ENCODE peak calls at places on chromosomes 5 and 9, in four cellular contexts. One of them, this sample, is unnamed.

GRCh38 chr5:118405650-118406061 is 582.7 kb downstream of the DTWD2 start:
- DNase-seq in breast epithelium: no peak
- DNase-seq in uterus: no peak
- DNase-seq in brain microvascular endothelial cell: peak; percentile 0
- DNase-seq in this sample: no peak

GRCh38 chr5:94024101-94024500 is 282.7 kb upstream of the POU5F2 start:
- DNase-seq in uterus: no peak
- DNase-seq in brain microvascular endothelial cell: no peak
- DNase-seq in breast epithelium: no peak
- DNase-seq in this sample: no peak

GRCh38 chr5:65809817-65810531 is 88.0 kb downstream of the NLN start:
- DNase-seq in brain microvascular endothelial cell: peak; percentile 46
- DNase-seq in breast epithelium: no peak
- DNase-seq in uterus: peak; percentile 56
- DNase-seq in this sample: no peak

GRCh38 chr5:169581580-169582227 is 1.9 kb upstream of the SPDL1 start:
- DNase-seq in breast epithelium: no peak
- DNase-seq in uterus: peak; percentile 65
- DNase-seq in brain microvascular endothelial cell: peak; percentile 73
- DNase-seq in this sample: no peak

GRCh38 chr5:175743676-175744210 is 85.9 kb downstream of the HRH2 start:
- DNase-seq in uterus: no peak
- DNase-seq in breast epithelium: no peak
- DNase-seq in brain microvascular endothelial cell: peak; percentile 4
- DNase-seq in this sample: no peak

GRCh38 chr5:92492908-92493307 is 1088.1 kb downstream of the NR2F1-AS1 start:
- DNase-seq in breast epithelium: no peak
- DNase-seq in uterus: no peak
- DNase-seq in brain microvascular endothelial cell: no peak
- DNase-seq in this sample: no peak

GRCh38 chr5:146924132-146924531 is 45.6 kb upstream of the PPP2R2B start:
- DNase-seq in uterus: no peak
- DNase-seq in breast epithelium: no peak
- DNase-seq in brain microvascular endothelial cell: no peak
- DNase-seq in this sample: no peak

GRCh38 chr5:61409568-61409967 is 77.5 kb downstream of the ZSWIM6 start:
- DNase-seq in uterus: no peak
- DNase-seq in brain microvascular endothelial cell: peak; percentile 85
- DNase-seq in breast epithelium: no peak
- DNase-seq in this sample: no peak

GRCh38 chr9:134386951-134387831 is 60.9 kb downstream of the RXRA start:
- DNase-seq in brain microvascular endothelial cell: no peak
- DNase-seq in breast epithelium: peak; percentile 89
- DNase-seq in uterus: no peak
- DNase-seq in this sample: no peak

GRCh38 chr5:73450672-73451217 is 2.2 kb upstream of the FOXD1 start:
- DNase-seq in uterus: no peak
- DNase-seq in breast epithelium: no peak
- DNase-seq in brain microvascular endothelial cell: no peak
- DNase-seq in this sample: no peak

GRCh38 chr9:22415941-22416691 is 30.5 kb upstream of the DMRTA1 start:
- DNase-seq in brain microvascular endothelial cell: no peak
- DNase-seq in uterus: no peak
- DNase-seq in breast epithelium: no peak
- DNase-seq in this sample: no peak

GRCh38 chr9:215631-216155 is 1.0 kb downstream of the DOCK8 start:
- DNase-seq in uterus: no peak
- DNase-seq in brain microvascular endothelial cell: no peak
- DNase-seq in breast epithelium: no peak
- DNase-seq in this sample: no peak

GRCh38 chr9:134376386-134377142 is 50.3 kb downstream of the RXRA start:
- DNase-seq in breast epithelium: no peak
- DNase-seq in brain microvascular endothelial cell: no peak
- DNase-seq in uterus: no peak
- DNase-seq in this sample: no peak

GRCh38 chr9:126421567-126422428 is 95.2 kb downstream of the MVB12B start:
- DNase-seq in breast epithelium: peak; percentile 45
- DNase-seq in brain microvascular endothelial cell: no peak
- DNase-seq in uterus: no peak
- DNase-seq in this sample: no peak

GRCh38 chr9:111873901-111874300 is 22.7 kb upstream of the UGCG start:
- DNase-seq in uterus: no peak
- DNase-seq in brain microvascular endothelial cell: no peak
- DNase-seq in breast epithelium: no peak
- DNase-seq in this sample: no peak

GRCh38 chr5:16596541-16596940 is 20.3 kb downstream of the RETREG1 start:
- DNase-seq in uterus: no peak
- DNase-seq in breast epithelium: peak; percentile 83
- DNase-seq in brain microvascular endothelial cell: peak; percentile 9
- DNase-seq in this sample: no peak

GRCh38 chr9:36866840-36867239 is 167.2 kb downstream of the PAX5 start:
- DNase-seq in brain microvascular endothelial cell: no peak
- DNase-seq in uterus: no peak
- DNase-seq in breast epithelium: no peak
- DNase-seq in this sample: no peak

GRCh38 chr9:16321461-16322119 is 548.9 kb downstream of the BNC2 start:
- DNase-seq in brain microvascular endothelial cell: no peak
- DNase-seq in uterus: no peak
- DNase-seq in breast epithelium: no peak
- DNase-seq in this sample: no peak

GRCh38 chr5:179318193-179318955 is 26.9 kb downstream of the ADAMTS2 start:
- DNase-seq in breast epithelium: no peak
- DNase-seq in uterus: no peak
- DNase-seq in brain microvascular endothelial cell: no peak
- DNase-seq in this sample: peak; percentile 58

GRCh38 chr9:121358747-121359146 is 11.3 kb downstream of the STOM start:
- DNase-seq in brain microvascular endothelial cell: no peak
- DNase-seq in uterus: no peak
- DNase-seq in breast epithelium: no peak
- DNase-seq in this sample: no peak

GRCh38 chr9:33163433-33164137 is 3.6 kb downstream of the B4GALT1 start:
- DNase-seq in breast epithelium: no peak
- DNase-seq in brain microvascular endothelial cell: no peak
- DNase-seq in uterus: no peak
- DNase-seq in this sample: no peak

GRCh38 chr9:130391863-130392262 is 52.9 kb upstream of the ASS1 start:
- DNase-seq in breast epithelium: no peak
- DNase-seq in brain microvascular endothelial cell: no peak
- DNase-seq in uterus: no peak
- DNase-seq in this sample: peak; percentile 48

GRCh38 chr9:752681-753200 is 88.8 kb upstream of the DMRT1 start:
- DNase-seq in brain microvascular endothelial cell: peak; percentile 30
- DNase-seq in uterus: no peak
- DNase-seq in breast epithelium: no peak
- DNase-seq in this sample: no peak

GRCh38 chr5:18113724-18114123 is 479.5 kb downstream of the TAF11L14 start:
- DNase-seq in breast epithelium: no peak
- DNase-seq in uterus: no peak
- DNase-seq in brain microvascular endothelial cell: peak; percentile 20
- DNase-seq in this sample: no peak

GRCh38 chr9:14618851-14619250 is 74.4 kb downstream of the ZDHHC21 start:
- DNase-seq in uterus: no peak
- DNase-seq in breast epithelium: no peak
- DNase-seq in brain microvascular endothelial cell: no peak
- DNase-seq in this sample: no peak

GRCh38 chr5:180159756-180160155 is 49.3 kb downstream of the RASGEF1C start:
- DNase-seq in brain microvascular endothelial cell: no peak
- DNase-seq in uterus: no peak
- DNase-seq in breast epithelium: peak; percentile 11
- DNase-seq in this sample: no peak

DNA sequence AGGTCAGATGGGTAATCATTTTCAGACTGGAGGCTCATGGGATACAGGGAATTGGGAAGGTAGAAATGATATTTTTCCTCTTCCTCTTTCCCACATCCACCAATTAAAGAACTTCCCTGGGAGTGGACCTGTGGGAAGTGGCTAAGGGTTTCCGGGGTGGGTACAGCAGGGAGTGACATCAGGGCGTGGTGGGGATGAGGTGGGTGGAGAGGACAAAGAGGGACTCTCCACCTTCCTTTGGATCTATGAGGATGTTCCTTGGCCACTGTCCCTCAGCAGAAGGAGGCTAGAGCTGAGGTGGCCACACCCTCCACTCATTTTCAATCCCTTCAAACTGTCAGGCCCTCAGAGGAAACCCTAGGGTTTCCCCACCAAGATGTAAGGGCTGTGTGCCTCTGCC is 54.7 kb downstream of the IRF1 start:
- DNase-seq in breast epithelium: no peak
- DNase-seq in brain microvascular endothelial cell: no peak
- DNase-seq in uterus: peak; percentile 4
- DNase-seq in this sample: no peak
- H3K27ac ChIP-seq in breast epithelium: no peak overlapping the region
- H3K27ac ChIP-seq in brain microvascular endothelial cell: no peak overlapping the region
- H3K27ac ChIP-seq in uterus: peak overlapping the region; percentile 29
- H3K27ac ChIP-seq in this sample: no peak overlapping the region

GRCh38 chr9:129338701-129339445 is 160.8 kb upstream of the IER5L start:
- DNase-seq in brain microvascular endothelial cell: peak; percentile 36
- DNase-seq in uterus: no peak
- DNase-seq in breast epithelium: peak; percentile 60
- DNase-seq in this sample: no peak

GRCh38 chr9:129336601-129337286 is 158.7 kb upstream of the IER5L start:
- DNase-seq in uterus: peak; percentile 56
- DNase-seq in brain microvascular endothelial cell: no peak
- DNase-seq in breast epithelium: peak; percentile 72
- DNase-seq in this sample: no peak

GRCh38 chr9:129336130-129336528 is 158.1 kb upstream of the IER5L start:
- DNase-seq in uterus: no peak
- DNase-seq in breast epithelium: no peak
- DNase-seq in brain microvascular endothelial cell: peak; percentile 44
- DNase-seq in this sample: no peak

GRCh38 chr9:129335456-129336129 is 157.5 kb upstream of the IER5L start:
- DNase-seq in brain microvascular endothelial cell: no peak
- DNase-seq in breast epithelium: peak; percentile 52
- DNase-seq in uterus: peak; percentile 55
- DNase-seq in this sample: no peak

GRCh38 chr9:129337287-129338140 is 159.5 kb upstream of the IER5L start:
- DNase-seq in brain microvascular endothelial cell: no peak
- DNase-seq in breast epithelium: no peak
- DNase-seq in uterus: peak; percentile 36
- DNase-seq in this sample: no peak
- H3K4me3 ChIP-seq in brain microvascular endothelial cell: no peak overlapping the region
- H3K4me3 ChIP-seq in breast epithelium: peak overlapping the region; percentile 59
- H3K4me3 ChIP-seq in uterus: peak overlapping the region; percentile 22
- H3K4me3 ChIP-seq in this sample: no peak overlapping the region

GRCh38 chr9:69388596-69388995 is 63.6 kb downstream of the ENTREP1 start:
- DNase-seq in uterus: no peak
- DNase-seq in brain microvascular endothelial cell: no peak
- DNase-seq in breast epithelium: no peak
- DNase-seq in this sample: no peak
- H3K27ac ChIP-seq in uterus: no peak overlapping the region
- H3K27ac ChIP-seq in brain microvascular endothelial cell: no peak overlapping the region
- H3K27ac ChIP-seq in breast epithelium: peak overlapping the region; percentile 55
- H3K27ac ChIP-seq in this sample: no peak overlapping the region

DNA sequence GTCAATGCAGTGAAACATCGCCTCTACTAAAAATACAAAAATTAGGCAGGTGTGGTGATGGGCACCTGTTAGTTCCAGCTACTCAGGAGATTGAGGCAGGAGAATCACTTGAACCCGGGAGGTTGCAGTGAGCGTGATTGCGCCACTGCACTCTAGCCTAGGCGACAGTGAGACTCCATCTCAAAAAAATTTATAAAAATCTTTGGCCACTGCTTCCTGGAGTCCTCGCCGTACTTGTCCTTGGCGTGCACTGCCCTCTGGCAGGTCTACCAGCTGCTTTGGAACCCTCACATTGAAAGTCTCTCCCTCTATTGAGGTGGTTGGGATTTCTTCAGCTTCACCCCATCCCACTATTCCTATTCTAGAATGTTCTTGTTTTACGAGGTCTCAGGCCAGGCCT is 25.0 kb downstream of the DYNC2I2 start:
- DNase-seq in breast epithelium: no peak
- DNase-seq in uterus: no peak
- DNase-seq in brain microvascular endothelial cell: no peak
- DNase-seq in this sample: no peak
- H3K4me3 ChIP-seq in breast epithelium: no peak overlapping the region
- H3K4me3 ChIP-seq in uterus: no peak overlapping the region
- H3K4me3 ChIP-seq in brain microvascular endothelial cell: no peak overlapping the region
- H3K4me3 ChIP-seq in this sample: no peak overlapping the region

GRCh38 chr9:98120476-98120875 is 1.5 kb upstream of the TRIM14 start:
- DNase-seq in brain microvascular endothelial cell: no peak
- DNase-seq in breast epithelium: no peak
- DNase-seq in uterus: no peak
- DNase-seq in this sample: peak; percentile 7
- H3K27ac ChIP-seq in brain microvascular endothelial cell: no peak overlapping the region
- H3K27ac ChIP-seq in breast epithelium: peak overlapping the region; percentile 74
- H3K27ac ChIP-seq in uterus: no peak overlapping the region
- H3K27ac ChIP-seq in this sample: no peak overlapping the region

DNA sequence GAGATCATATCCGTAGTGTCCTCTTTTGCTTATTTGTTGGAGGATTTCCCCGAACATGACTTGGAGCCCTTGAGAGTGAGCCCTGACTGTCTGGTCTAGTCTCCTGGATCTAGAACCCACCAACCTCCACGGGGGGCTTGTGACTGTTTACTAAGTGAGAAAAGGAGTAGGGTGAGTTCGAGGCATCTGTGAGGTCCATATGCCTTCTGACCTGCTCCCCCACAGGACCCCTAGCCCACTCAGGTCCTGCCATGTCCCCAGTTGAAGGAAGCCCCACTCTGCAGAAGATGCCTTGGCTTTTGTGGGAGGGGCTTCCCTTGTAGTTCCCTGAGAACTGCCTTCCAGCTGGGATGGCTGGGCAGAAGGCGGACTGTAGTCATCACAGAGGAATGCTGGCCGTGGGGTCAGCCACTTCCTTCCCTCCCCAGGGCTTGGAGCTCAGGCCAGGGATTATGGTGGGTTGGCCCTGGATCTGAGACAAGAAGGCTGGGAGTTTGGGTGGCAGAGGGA is 7.0 kb upstream of the IRF1 start:
- DNase-seq in uterus: peak; percentile 80
- DNase-seq in breast epithelium: peak; percentile 71
- DNase-seq in brain microvascular endothelial cell: peak; percentile 89
- DNase-seq in this sample: peak; percentile 95
- H3K4me3 ChIP-seq in uterus: no peak overlapping the region
- H3K4me3 ChIP-seq in breast epithelium: peak overlapping the region; percentile 67
- H3K4me3 ChIP-seq in brain microvascular endothelial cell: peak overlapping the region; percentile 65
- H3K4me3 ChIP-seq in this sample: peak overlapping the region; percentile 56

GRCh38 chr9:3676766-3677165 is 151.0 kb upstream of the RFX3 start:
- DNase-seq in uterus: no peak
- DNase-seq in brain microvascular endothelial cell: no peak
- DNase-seq in breast epithelium: no peak
- DNase-seq in this sample: no peak

GRCh38 chr9:3687136-3687535 is 161.3 kb upstream of the RFX3 start:
- DNase-seq in uterus: no peak
- DNase-seq in brain microvascular endothelial cell: no peak
- DNase-seq in breast epithelium: no peak
- DNase-seq in this sample: no peak

GRCh38 chr9:3677541-3677940 is 151.7 kb upstream of the RFX3 start:
- DNase-seq in brain microvascular endothelial cell: no peak
- DNase-seq in breast epithelium: no peak
- DNase-seq in uterus: no peak
- DNase-seq in this sample: no peak

DNA sequence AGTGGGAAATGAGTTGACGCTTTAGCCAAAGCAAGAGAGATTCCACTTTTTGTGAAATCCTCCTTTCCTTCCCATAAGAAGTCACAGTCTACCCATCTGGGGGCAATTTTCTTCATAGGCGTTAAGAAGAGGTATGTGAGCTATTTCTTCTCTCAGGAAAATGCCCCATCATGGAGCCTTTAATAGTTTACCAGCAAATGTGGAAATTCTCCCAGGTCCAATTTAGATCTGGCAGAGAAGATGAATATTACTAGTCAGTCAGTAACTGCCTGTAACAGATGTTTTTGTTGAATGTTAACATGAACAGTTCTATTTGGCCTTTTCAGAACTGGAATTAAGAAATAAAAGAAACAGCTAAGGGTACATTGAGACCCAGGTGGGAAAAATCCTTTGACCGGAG is 156.4 kb upstream of the RFX3 start:
- DNase-seq in uterus: no peak
- DNase-seq in brain microvascular endothelial cell: no peak
- DNase-seq in breast epithelium: no peak
- DNase-seq in this sample: no peak
- H3K27ac ChIP-seq in uterus: no peak overlapping the region
- H3K27ac ChIP-seq in brain microvascular endothelial cell: no peak overlapping the region
- H3K27ac ChIP-seq in breast epithelium: no peak overlapping the region
- H3K27ac ChIP-seq in this sample: no peak overlapping the region